ENCODE peak calls at places on chromosomes 5 and 9, in nine cellular contexts. One of them, this sample, is unnamed.
A peak's percentile ranks its signal among the peaks of the same experiment; 100 is the strongest.

GRCh38 chr5:59279979-59280378 is 613.5 kb downstream of the PDE4D start:
- DNase-seq in CD4-positive, alpha-beta T cell: no peak
- DNase-seq in cardiac fibroblast: no peak
- DNase-seq in GM10248: no peak
- DNase-seq in GM12878: no peak
- DNase-seq in glutamatergic neuron: no peak
- DNase-seq in endothelial cell: no peak
- DNase-seq in GM12864: no peak
- DNase-seq in DND-41: no peak
- DNase-seq in this sample: no peak

GRCh38 chr5:116605310-116606070 is 30.9 kb upstream of the SEMA6A start:
- DNase-seq in GM12878: no peak
- DNase-seq in glutamatergic neuron: no peak
- DNase-seq in cardiac fibroblast: no peak
- DNase-seq in GM12864: no peak
- DNase-seq in CD4-positive, alpha-beta T cell: no peak
- DNase-seq in DND-41: no peak
- DNase-seq in GM10248: no peak
- DNase-seq in endothelial cell: no peak
- DNase-seq in this sample: no peak

GRCh38 chr5:76041863-76042262 is 41.3 kb upstream of the SV2C start:
- DNase-seq in endothelial cell: peak; percentile 52
- DNase-seq in CD4-positive, alpha-beta T cell: no peak
- DNase-seq in cardiac fibroblast: no peak
- DNase-seq in GM12864: no peak
- DNase-seq in GM10248: no peak
- DNase-seq in glutamatergic neuron: no peak
- DNase-seq in DND-41: peak; percentile 32
- DNase-seq in GM12878: no peak
- DNase-seq in this sample: no peak

GRCh38 chr5:10364186-10364689 is 10.7 kb downstream of the MARCHF6 start:
- DNase-seq in GM12864: no peak
- DNase-seq in GM12878: no peak
- DNase-seq in CD4-positive, alpha-beta T cell: no peak
- DNase-seq in glutamatergic neuron: no peak
- DNase-seq in GM10248: no peak
- DNase-seq in cardiac fibroblast: no peak
- DNase-seq in DND-41: no peak
- DNase-seq in endothelial cell: no peak
- DNase-seq in this sample: no peak

GRCh38 chr5:32251864-32252458 is 60.8 kb downstream of the MTMR12 start:
- DNase-seq in GM12864: no peak
- DNase-seq in DND-41: no peak
- DNase-seq in glutamatergic neuron: no peak
- DNase-seq in cardiac fibroblast: no peak
- DNase-seq in GM10248: no peak
- DNase-seq in CD4-positive, alpha-beta T cell: no peak
- DNase-seq in GM12878: no peak
- DNase-seq in endothelial cell: no peak
- DNase-seq in this sample: no peak

GRCh38 chr5:134430001-134430569 is 18.4 kb upstream of the CDKN2AIPNL start:
- DNase-seq in CD4-positive, alpha-beta T cell: no peak
- DNase-seq in GM12864: no peak
- DNase-seq in DND-41: no peak
- DNase-seq in cardiac fibroblast: no peak
- DNase-seq in GM10248: no peak
- DNase-seq in GM12878: no peak
- DNase-seq in glutamatergic neuron: no peak
- DNase-seq in endothelial cell: no peak
- DNase-seq in this sample: no peak

GRCh38 chr9:75229605-75230332 is 141.5 kb downstream of the OSTF1 start:
- DNase-seq in GM12864: no peak
- DNase-seq in endothelial cell: no peak
- DNase-seq in GM12878: no peak
- DNase-seq in GM10248: no peak
- DNase-seq in CD4-positive, alpha-beta T cell: no peak
- DNase-seq in DND-41: no peak
- DNase-seq in glutamatergic neuron: no peak
- DNase-seq in cardiac fibroblast: peak; percentile 27
- DNase-seq in this sample: no peak

GRCh38 chr9:76687861-76688374 is 76.3 kb upstream of the PCA3 start:
- DNase-seq in GM12864: no peak
- DNase-seq in endothelial cell: no peak
- DNase-seq in cardiac fibroblast: peak; percentile 89
- DNase-seq in CD4-positive, alpha-beta T cell: no peak
- DNase-seq in DND-41: no peak
- DNase-seq in GM12878: no peak
- DNase-seq in GM10248: no peak
- DNase-seq in glutamatergic neuron: no peak
- DNase-seq in this sample: no peak

GRCh38 chr9:95796029-95796428 is 79.5 kb upstream of the ERCC6L2 start:
- DNase-seq in CD4-positive, alpha-beta T cell: no peak
- DNase-seq in GM12864: no peak
- DNase-seq in endothelial cell: no peak
- DNase-seq in glutamatergic neuron: no peak
- DNase-seq in GM10248: no peak
- DNase-seq in cardiac fibroblast: no peak
- DNase-seq in DND-41: no peak
- DNase-seq in GM12878: no peak
- DNase-seq in this sample: no peak

GRCh38 chr9:83708515-83709158 is 879 bp upstream of the UBQLN1 start:
- DNase-seq in CD4-positive, alpha-beta T cell: peak; percentile 7
- DNase-seq in DND-41: peak; percentile 35
- DNase-seq in GM12864: peak; percentile 47
- DNase-seq in endothelial cell: peak; percentile 40
- DNase-seq in glutamatergic neuron: peak; percentile 70
- DNase-seq in cardiac fibroblast: peak; percentile 61
- DNase-seq in GM10248: peak; percentile 71
- DNase-seq in GM12878: no peak
- DNase-seq in this sample: peak; percentile 82
- TF ChIP-seq CTCF in CD4-positive, alpha-beta T cell: no peak
- TF ChIP-seq CTCF in DND-41: peak; percentile 26
- TF ChIP-seq CTCF in GM12864: peak; percentile 48
- TF ChIP-seq CTCF in endothelial cell: no peak
- TF ChIP-seq CTCF in glutamatergic neuron: no peak
- TF ChIP-seq CTCF in cardiac fibroblast: no peak
- TF ChIP-seq CTCF in GM10248: peak; percentile 73
- TF ChIP-seq CTCF in GM12878: peak; percentile 32
- TF ChIP-seq CTCF in this sample: peak; percentile 42

GRCh38 chr5:124220418-124220817 is 526.0 kb downstream of the ZNF608 start:
- DNase-seq in CD4-positive, alpha-beta T cell: no peak
- DNase-seq in GM12864: no peak
- DNase-seq in glutamatergic neuron: no peak
- DNase-seq in GM10248: no peak
- DNase-seq in endothelial cell: no peak
- DNase-seq in DND-41: no peak
- DNase-seq in GM12878: no peak
- DNase-seq in cardiac fibroblast: no peak
- DNase-seq in this sample: no peak
- TF ChIP-seq CTCF in CD4-positive, alpha-beta T cell: no peak
- TF ChIP-seq CTCF in GM12864: no peak
- TF ChIP-seq CTCF in glutamatergic neuron: no peak
- TF ChIP-seq CTCF in GM10248: no peak
- TF ChIP-seq CTCF in endothelial cell: no peak
- TF ChIP-seq CTCF in DND-41: no peak
- TF ChIP-seq CTCF in GM12878: no peak
- TF ChIP-seq CTCF in cardiac fibroblast: no peak
- TF ChIP-seq CTCF in this sample: no peak

GRCh38 chr5:36073595-36074216 is 7.0 kb upstream of the UGT3A2 start:
- DNase-seq in cardiac fibroblast: peak; percentile 14
- DNase-seq in CD4-positive, alpha-beta T cell: no peak
- DNase-seq in DND-41: peak; percentile 67
- DNase-seq in GM10248: peak; percentile 22
- DNase-seq in endothelial cell: no peak
- DNase-seq in GM12878: no peak
- DNase-seq in GM12864: peak; percentile 25
- DNase-seq in glutamatergic neuron: no peak
- DNase-seq in this sample: peak; percentile 12
- TF ChIP-seq CTCF in cardiac fibroblast: peak; percentile 5
- TF ChIP-seq CTCF in CD4-positive, alpha-beta T cell: no peak
- TF ChIP-seq CTCF in DND-41: peak; percentile 81
- TF ChIP-seq CTCF in GM10248: peak; percentile 24
- TF ChIP-seq CTCF in endothelial cell: no peak
- TF ChIP-seq CTCF in GM12878: peak; percentile 40
- TF ChIP-seq CTCF in GM12864: peak; percentile 61
- TF ChIP-seq CTCF in glutamatergic neuron: no peak
- TF ChIP-seq CTCF in this sample: peak; percentile 24

GRCh38 chr5:131005963-131006684 is 158.9 kb downstream of the HINT1 start:
- DNase-seq in GM12864: no peak
- DNase-seq in GM12878: no peak
- DNase-seq in cardiac fibroblast: no peak
- DNase-seq in GM10248: no peak
- DNase-seq in endothelial cell: peak; percentile 44
- DNase-seq in DND-41: no peak
- DNase-seq in glutamatergic neuron: no peak
- DNase-seq in CD4-positive, alpha-beta T cell: no peak
- DNase-seq in this sample: no peak
- TF ChIP-seq CTCF in GM12864: no peak
- TF ChIP-seq CTCF in GM12878: no peak
- TF ChIP-seq CTCF in cardiac fibroblast: no peak
- TF ChIP-seq CTCF in GM10248: no peak
- TF ChIP-seq CTCF in endothelial cell: no peak
- TF ChIP-seq CTCF in DND-41: no peak
- TF ChIP-seq CTCF in glutamatergic neuron: no peak
- TF ChIP-seq CTCF in CD4-positive, alpha-beta T cell: no peak
- TF ChIP-seq CTCF in this sample: no peak

DNA sequence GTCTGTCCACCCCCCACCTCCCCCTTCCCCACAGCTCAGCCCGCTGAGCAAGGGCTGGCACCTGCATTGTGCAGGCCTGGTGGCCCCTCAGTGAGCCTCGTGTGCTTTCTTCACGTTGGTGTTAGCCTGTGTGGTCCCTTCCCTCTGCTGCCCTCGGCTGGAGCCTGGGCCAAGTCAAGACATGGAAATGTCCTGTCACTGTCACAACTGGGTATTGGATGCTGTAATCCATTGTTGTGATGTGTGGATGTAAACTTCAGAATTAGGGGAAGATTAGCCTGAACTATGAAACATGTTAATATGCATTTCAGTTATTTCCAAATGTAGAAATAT is 103.9 kb downstream of the TRIO start:
- DNase-seq in GM10248: no peak
- DNase-seq in GM12864: no peak
- DNase-seq in cardiac fibroblast: no peak
- DNase-seq in endothelial cell: no peak
- DNase-seq in DND-41: no peak
- DNase-seq in CD4-positive, alpha-beta T cell: no peak
- DNase-seq in glutamatergic neuron: no peak
- DNase-seq in GM12878: no peak
- DNase-seq in this sample: no peak
- TF ChIP-seq CTCF in GM10248: no peak
- TF ChIP-seq CTCF in GM12864: no peak
- TF ChIP-seq CTCF in cardiac fibroblast: no peak
- TF ChIP-seq CTCF in endothelial cell: no peak
- TF ChIP-seq CTCF in DND-41: no peak
- TF ChIP-seq CTCF in CD4-positive, alpha-beta T cell: no peak
- TF ChIP-seq CTCF in glutamatergic neuron: no peak
- TF ChIP-seq CTCF in GM12878: no peak
- TF ChIP-seq CTCF in this sample: no peak

DNA sequence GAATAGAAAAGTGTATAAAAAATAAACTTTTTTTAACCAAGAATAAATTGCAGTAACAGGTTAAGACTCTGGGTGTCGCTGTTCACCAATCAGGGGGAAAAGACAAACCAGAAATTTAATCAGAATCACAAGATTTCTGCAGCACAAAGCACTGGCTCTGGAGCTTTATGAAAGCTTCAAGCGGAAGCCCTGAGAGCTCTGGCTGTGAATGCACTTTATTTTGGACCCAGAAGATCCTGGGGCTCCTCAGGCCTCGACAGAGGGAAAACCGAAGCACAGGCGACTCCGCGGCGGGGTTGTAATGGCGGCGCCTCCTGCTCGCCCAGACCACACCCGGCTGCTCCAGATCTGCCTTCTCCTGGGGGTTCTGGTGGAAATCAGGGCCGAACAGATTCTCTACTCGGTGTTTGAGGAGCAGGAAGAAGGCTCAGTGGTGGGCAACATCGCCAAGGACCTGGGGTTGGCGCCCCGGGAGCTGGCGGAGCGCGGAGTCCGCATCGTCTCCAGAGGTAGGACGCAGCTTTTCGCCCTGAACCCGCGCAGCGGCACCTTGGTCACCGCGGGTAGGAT is at the start of gene PCDHGA4:
- DNase-seq in GM12864: no peak
- DNase-seq in glutamatergic neuron: no peak
- DNase-seq in endothelial cell: no peak
- DNase-seq in CD4-positive, alpha-beta T cell: no peak
- DNase-seq in DND-41: no peak
- DNase-seq in cardiac fibroblast: peak; percentile 31
- DNase-seq in GM10248: no peak
- DNase-seq in GM12878: no peak
- DNase-seq in this sample: no peak
- TF ChIP-seq CTCF in GM12864: peak; percentile 37
- TF ChIP-seq CTCF in glutamatergic neuron: peak; percentile 60
- TF ChIP-seq CTCF in endothelial cell: peak; percentile 60
- TF ChIP-seq CTCF in CD4-positive, alpha-beta T cell: no peak
- TF ChIP-seq CTCF in DND-41: peak; percentile 63
- TF ChIP-seq CTCF in cardiac fibroblast: peak; percentile 56
- TF ChIP-seq CTCF in GM10248: peak; percentile 44
- TF ChIP-seq CTCF in GM12878: peak; percentile 15
- TF ChIP-seq CTCF in this sample: peak; percentile 13

GRCh38 chr9:99104459-99105151 is at the start of gene TGFBR1:
- DNase-seq in GM12864: peak; percentile 50
- DNase-seq in cardiac fibroblast: peak; percentile 95
- DNase-seq in GM12878: peak; percentile 53
- DNase-seq in endothelial cell: peak; percentile 97
- DNase-seq in glutamatergic neuron: peak; percentile 97
- DNase-seq in GM10248: peak; percentile 98
- DNase-seq in CD4-positive, alpha-beta T cell: peak; percentile 83
- DNase-seq in DND-41: peak; percentile 93
- DNase-seq in this sample: peak; percentile 99
- TF ChIP-seq CTCF in GM12864: no peak
- TF ChIP-seq CTCF in cardiac fibroblast: no peak
- TF ChIP-seq CTCF in GM12878: no peak
- TF ChIP-seq CTCF in endothelial cell: no peak
- TF ChIP-seq CTCF in glutamatergic neuron: no peak
- TF ChIP-seq CTCF in GM10248: no peak
- TF ChIP-seq CTCF in CD4-positive, alpha-beta T cell: no peak
- TF ChIP-seq CTCF in DND-41: peak; percentile 23
- TF ChIP-seq CTCF in this sample: no peak

DNA sequence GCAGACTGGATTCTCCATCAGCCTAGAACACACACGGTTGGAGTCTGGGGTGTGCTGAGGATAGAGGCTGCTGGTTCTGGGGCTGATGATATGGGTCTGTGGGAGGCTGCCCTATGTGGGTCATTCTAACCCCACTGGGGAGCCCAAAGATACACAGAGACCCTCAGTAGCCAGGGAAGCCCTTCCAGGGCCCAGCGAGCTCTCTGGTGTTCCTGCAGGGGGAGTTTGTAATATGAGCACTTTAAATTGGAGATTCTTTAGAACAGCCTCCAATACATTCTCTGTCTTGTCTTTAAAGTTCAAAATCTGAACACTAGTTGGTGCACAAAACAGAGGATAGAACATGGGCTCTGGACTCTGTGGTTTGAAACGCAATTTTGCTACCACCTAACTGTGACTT is 2.4 kb downstream of the ACTL7A start:
- DNase-seq in GM12864: no peak
- DNase-seq in GM10248: no peak
- DNase-seq in DND-41: no peak
- DNase-seq in glutamatergic neuron: no peak
- DNase-seq in CD4-positive, alpha-beta T cell: no peak
- DNase-seq in cardiac fibroblast: no peak
- DNase-seq in endothelial cell: no peak
- DNase-seq in GM12878: no peak
- DNase-seq in this sample: no peak
- TF ChIP-seq CTCF in GM12864: peak; percentile 15
- TF ChIP-seq CTCF in GM10248: no peak
- TF ChIP-seq CTCF in DND-41: no peak
- TF ChIP-seq CTCF in glutamatergic neuron: no peak
- TF ChIP-seq CTCF in CD4-positive, alpha-beta T cell: no peak
- TF ChIP-seq CTCF in cardiac fibroblast: no peak
- TF ChIP-seq CTCF in endothelial cell: no peak
- TF ChIP-seq CTCF in GM12878: no peak
- TF ChIP-seq CTCF in this sample: no peak

GRCh38 chr5:171365351-171365750 is 22.3 kb upstream of the NPM1 start:
- DNase-seq in GM12878: no peak
- DNase-seq in cardiac fibroblast: peak; percentile 13
- DNase-seq in glutamatergic neuron: peak; percentile 21
- DNase-seq in DND-41: no peak
- DNase-seq in GM10248: no peak
- DNase-seq in endothelial cell: peak; percentile 33
- DNase-seq in CD4-positive, alpha-beta T cell: no peak
- DNase-seq in GM12864: no peak
- DNase-seq in this sample: no peak
- TF ChIP-seq CTCF in GM12878: peak; percentile 44
- TF ChIP-seq CTCF in cardiac fibroblast: peak; percentile 45
- TF ChIP-seq CTCF in glutamatergic neuron: peak; percentile 35
- TF ChIP-seq CTCF in DND-41: peak; percentile 53
- TF ChIP-seq CTCF in GM10248: peak; percentile 24
- TF ChIP-seq CTCF in endothelial cell: peak; percentile 61
- TF ChIP-seq CTCF in CD4-positive, alpha-beta T cell: no peak
- TF ChIP-seq CTCF in GM12864: peak; percentile 53
- TF ChIP-seq CTCF in this sample: no peak